ENCODE peak calls at places on chromosome 20, in nine cellular contexts. T is activated CD4-positive, CD25-positive, alpha-beta regulatory T cell; O is heart left ventricle; F is NCI-H2029 treated with DMSO at 0.1 percent for 48 hours; U is SHP77 treated with DMSO at 0.1 percent for 48 hours; E is NCI-H146; L is naive thymus-derived CD4-positive, alpha-beta T cell; C is CD8-positive, alpha-beta memory T cell; A is RPMI8226. Z is an unnamed sample.

GRCh38 chr20:38631155-38632022 is 29.8 kb downstream of the ARHGAP40 start:
- DNase-seq in C (no peak), A (no peak), F (no peak), E (no peak), L (no peak), T (no peak), U (no peak), O (no peak), Z (no peak)

GRCh38 chr20:47274449-47275108 is 81.9 kb downstream of the ZMYND8 start:
- DNase-seq in O (no peak), C (no peak), E (no peak), T (no peak), L (no peak), A (no peak), U (no peak), F (no peak), Z (peak)

GRCh38 chr20:46807998-46808397 is 86.6 kb upstream of the EYA2 start:
- DNase-seq in E (no peak), T (no peak), L (no peak), A (no peak), O (no peak), F (no peak), U (no peak), C (no peak), Z (peak)

GRCh38 chr20:1417273-1417672 is 24.4 kb upstream of the FKBP1A start:
- DNase-seq in C (no peak), E (no peak), A (no peak), U (no peak), T (no peak), O (no peak), L (no peak), F (no peak), Z (no peak)

GRCh38 chr20:19019734-19020364 is 192.6 kb upstream of the SLC24A3 start:
- DNase-seq in E (no peak), F (no peak), T (no peak), O (no peak), U (no peak), A (no peak), L (no peak), C (no peak), Z (peak)

GRCh38 chr20:25632940-25633790 is 9.4 kb upstream of the NANP start:
- DNase-seq in L (no peak), A (no peak), C (no peak), O (no peak), T (no peak), E (no peak), U (no peak), F (no peak), Z (peak)

GRCh38 chr20:3238616-3239025 is 369 bp downstream of the SLC4A11 start:
- DNase-seq in F (no peak), O (no peak), U (no peak), T (no peak), L (peak), A (peak), E (peak), C (peak), Z (peak)

GRCh38 chr20:46276531-46276930 is 31.8 kb downstream of the CDH22 start:
- DNase-seq in F (no peak), E (no peak), L (no peak), O (no peak), T (no peak), C (no peak), A (no peak), U (no peak), Z (no peak)

GRCh38 chr20:881051-881820 is 34.9 kb downstream of the ANGPT4 start:
- DNase-seq in U (no peak), O (no peak), C (no peak), E (no peak), F (no peak), T (no peak), A (no peak), L (no peak), Z (peak)

Z was measured in NCI-H69.